ENCODE peak calls at places on chromosome 17, in six cellular contexts. F is stimulated activated CD4-positive, alpha-beta T cell treated with anti-CD3 and anti-CD28 coated beads, Interleukin-12 subunit alpha, Interleukin-12 subunit beta, amount 100 ng/mL, for 48 hours; U is NCI-H1105; P is RWPE1; B is HCEC 1CT; Q is amniotic stem cell. R is an unnamed sample.

GRCh38 chr17:79645022-79645776 is 34.3 kb upstream of the RBFOX3 start:
- DNase-seq in F (no peak), U (no peak), P (no peak), B (no peak), Q (no peak), R (no peak)

GRCh38 chr17:2694381-2695242 is 17.0 kb downstream of the CLUH start:
- DNase-seq in F (no peak), U (no peak), P (no peak), B (no peak), Q (no peak), R (no peak)

GRCh38 chr17:58741121-58741625 is 14.5 kb upstream of the PPM1E start:
- DNase-seq in F (no peak), U (no peak), P (peak; percentile 86), B (peak; percentile 68), Q (no peak), R (no peak)

GRCh38 chr17:43576563-43577229 is 30.6 kb upstream of the ETV4 start:
- DNase-seq in F (peak; percentile 44), U (peak; percentile 24), P (peak; percentile 66), B (peak; percentile 46), Q (no peak), R (peak; percentile 73)

GRCh38 chr17:29933379-29933778 is 3.4 kb upstream of the SSH2 start:
- DNase-seq in F (no peak), U (no peak), P (no peak), B (peak; percentile 34), Q (no peak), R (peak; percentile 27)

GRCh38 chr17:61412860-61413653 is 13.4 kb downstream of the TBX2 start:
- DNase-seq in F (no peak), U (peak; percentile 31), P (no peak), B (no peak), Q (no peak), R (peak; percentile 42)

GRCh38 chr17:75019710-75020109 is 7.2 kb downstream of the MRPL58 start:
- DNase-seq in F (no peak), U (no peak), P (no peak), B (no peak), Q (no peak), R (no peak)

GRCh38 chr17:73338050-73338491 is 26.3 kb upstream of the CDC42EP4 start:
- DNase-seq in F (no peak), U (no peak), P (no peak), B (no peak), Q (no peak), R (no peak)

GRCh38 chr17:48998557-48999440 is 1.6 kb downstream of the IGF2BP1 start:
- DNase-seq in F (no peak), U (no peak), P (no peak), B (no peak), Q (no peak), R (no peak)

GRCh38 chr17:42845918-42846593 is 1.7 kb downstream of the AOC2 start:
- DNase-seq in F (peak; percentile 42), U (no peak), P (no peak), B (no peak), Q (no peak), R (no peak)

GRCh38 chr17:49939318-49939717 is 29.7 kb upstream of the DLX4 start:
- DNase-seq in F (no peak), U (no peak), P (no peak), B (no peak), Q (no peak), R (no peak)

GRCh38 chr17:34389343-34389742 is 26.3 kb upstream of the CCL1 start:
- DNase-seq in F (no peak), U (no peak), P (no peak), B (no peak), Q (no peak), R (no peak)

GRCh38 chr17:75774471-75774987 is 9.5 kb upstream of the GALK1 start:
- DNase-seq in F (no peak), U (no peak), P (no peak), B (no peak), Q (no peak), R (no peak)

GRCh38 chr17:11300738-11301137 is 59.7 kb downstream of the SHISA6 start:
- DNase-seq in F (no peak), U (no peak), P (no peak), B (no peak), Q (no peak), R (no peak)

GRCh38 chr17:49518346-49519078 is 23.4 kb downstream of the NGFR start:
- DNase-seq in F (no peak), U (no peak), P (no peak), B (no peak), Q (no peak), R (no peak)

GRCh38 chr17:63475491-63476412 is 1.1 kb upstream of the ACE start:
- DNase-seq in F (no peak), U (no peak), P (no peak), B (no peak), Q (no peak), R (no peak)

GRCh38 chr17:48928876-48929811 is 15.5 kb downstream of the SNF8 start:
- DNase-seq in F (no peak), U (no peak), P (no peak), B (no peak), Q (no peak), R (no peak)

GRCh38 chr17:78037280-78037679 is 78.8 kb downstream of the TNRC6C start:
- DNase-seq in F (no peak), U (no peak), P (no peak), B (no peak), Q (no peak), R (no peak)

GRCh38 chr17:54029196-54029595 is 206.5 kb downstream of the KIF2B start:
- DNase-seq in F (no peak), U (no peak), P (no peak), B (no peak), Q (no peak), R (no peak)

GRCh38 chr17:2580641-2581040 is 12.8 kb upstream of the PAFAH1B1 start:
- DNase-seq in F (no peak), U (no peak), P (no peak), B (no peak), Q (no peak), R (no peak)